ENCODE peak calls at places on chromosomes 5 and 9, in ten cellular contexts. Q is coronary artery, T is WERI-Rb-1, S is lower leg skin, R is endothelial cell, X is nephron progenitor cell, H is NB4, D is tibial artery, Z is heart left ventricle, W is bronchial epithelial cell. Y is an unnamed sample.

GRCh38 chr9:71683598-71684235 is 84.6 kb downstream of the CEMIP2 start:
- DNase-seq in T (peak), Z (no peak), S (peak), X (peak), D (peak), W (peak), H (peak), R (no peak), Q (no peak), Y (no peak)

GRCh38 chr5:73938280-73938937 is 312.4 kb downstream of the ARHGEF28 start:
- DNase-seq in Z (no peak), D (no peak), R (no peak), Q (no peak), S (no peak), W (peak), H (no peak), T (no peak), X (no peak), Y (no peak)

GRCh38 chr9:21974542-21975409 is 19.4 kb downstream of the CDKN2A start:
- DNase-seq in Q (no peak), R (peak), S (no peak), X (peak), Z (peak), D (no peak), W (peak), T (peak), H (no peak), Y (peak)

GRCh38 chr9:133738039-133738805 is at the start of gene SARDH:
- DNase-seq in X (peak), D (no peak), S (no peak), T (peak), Z (peak), R (peak), Q (peak), H (peak), W (no peak), Y (peak)

GRCh38 chr9:89278997-89279739 is 31.8 kb upstream of the CKS2 start:
- DNase-seq in S (no peak), W (peak), H (peak), Q (no peak), T (no peak), R (peak), X (peak), D (no peak), Z (no peak), Y (peak)

GRCh38 chr5:161410640-161411039 is 135.9 kb downstream of the GABRB2 start:
- DNase-seq in D (peak), T (no peak), R (no peak), Q (no peak), H (no peak), X (no peak), Z (no peak), S (no peak), W (no peak), Y (no peak)

GRCh38 chr5:149632311-149633251 is 51.3 kb downstream of the ARHGEF37 start:
- DNase-seq in D (no peak), S (no peak), Q (no peak), H (no peak), W (peak), R (no peak), Z (no peak), T (no peak), X (peak), Y (no peak)

GRCh38 chr5:180494510-180495181 is 467 bp downstream of the CNOT6 start:
- DNase-seq in R (peak), S (peak), T (peak), Q (no peak), Z (peak), X (peak), W (no peak), H (peak), D (peak), Y (peak)

GRCh38 chr5:115209279-115209678 is 39.6 kb upstream of the TRIM36 start:
- DNase-seq in H (peak), X (no peak), R (no peak), D (peak), Q (no peak), S (peak), Z (no peak), T (no peak), W (no peak), Y (peak)

GRCh38 chr9:127241354-127241753 is 23.2 kb upstream of the GARNL3 start:
- DNase-seq in W (no peak), R (no peak), D (no peak), S (no peak), Z (no peak), H (no peak), T (no peak), X (no peak), Q (no peak), Y (no peak)

GRCh38 chr5:173954671-173955605 is 34.0 kb upstream of the C5orf47 start:
- DNase-seq in S (no peak), W (no peak), Z (no peak), H (peak), D (no peak), T (no peak), X (no peak), Q (no peak), R (no peak), Y (no peak)

GRCh38 chr9:81522721-81523551 is 166.4 kb downstream of the TLE1 start:
- DNase-seq in W (peak), X (no peak), S (no peak), T (peak), Q (no peak), H (peak), D (no peak), R (no peak), Z (no peak), Y (no peak)

GRCh38 chr9:21317956-21318923 is 13.1 kb upstream of the IFNA5 start:
- DNase-seq in W (peak), Z (no peak), X (peak), Q (no peak), R (peak), S (peak), D (no peak), H (peak), T (peak), Y (peak)

GRCh38 chr5:15933481-15934207 is 245.9 kb downstream of the MARCHF11 start:
- DNase-seq in H (no peak), X (no peak), S (no peak), D (no peak), W (no peak), Q (no peak), T (no peak), R (no peak), Z (no peak), Y (no peak)

GRCh38 chr5:129971684-129972083 is 67.4 kb downstream of the CHSY3 start:
- DNase-seq in Z (no peak), W (no peak), T (no peak), R (no peak), S (no peak), Q (no peak), H (no peak), D (no peak), X (no peak), Y (no peak)

GRCh38 chr9:134653259-134654009 is 11.8 kb downstream of the COL5A1 start:
- DNase-seq in Q (no peak), H (no peak), D (no peak), X (no peak), R (no peak), T (no peak), W (no peak), Z (peak), S (no peak), Y (no peak)

GRCh38 chr5:169786219-169786618 is 149.1 kb downstream of the DOCK2 start:
- DNase-seq in R (no peak), X (no peak), Q (no peak), Z (no peak), W (no peak), H (no peak), D (no peak), S (no peak), T (no peak), Y (no peak)

GRCh38 chr5:132468665-132469379 is 21.8 kb downstream of the IRF1 start:
- DNase-seq in D (no peak), T (no peak), Q (no peak), S (no peak), H (peak), Z (no peak), R (no peak), W (no peak), X (no peak), Y (no peak)

GRCh38 chr5:72246239-72246580 is 73.8 kb downstream of the MRPS27 start:
- DNase-seq in T (no peak), X (no peak), R (no peak), D (no peak), Q (no peak), W (peak), H (peak), S (no peak), Z (no peak), Y (no peak)

GRCh38 chr5:149863830-149864229 is 80.8 kb downstream of the PDE6A start:
- DNase-seq in Z (no peak), T (no peak), R (no peak), H (peak), W (no peak), D (no peak), S (no peak), Q (no peak), X (no peak), Y (no peak)

GRCh38 chr9:91949946-91950664 is at the start of gene ROR2:
- DNase-seq in H (peak), S (no peak), D (no peak), T (peak), X (peak), W (peak), Q (no peak), Z (peak), R (peak), Y (peak)

GRCh38 chr5:36152324-36153298 is 700 bp downstream of the SKP2 start:
- DNase-seq in H (peak), Q (no peak), Z (no peak), S (no peak), W (peak), D (no peak), R (no peak), T (no peak), X (peak), Y (peak)

GRCh38 chr5:34038838-34039237 is 4.2 kb downstream of the C1QTNF3 start:
- DNase-seq in H (no peak), Q (no peak), X (no peak), W (no peak), T (no peak), D (no peak), R (no peak), S (no peak), Z (no peak), Y (no peak)

GRCh38 chr5:177427211-177427822 is 841 bp downstream of the GRK6 start:
- DNase-seq in Q (peak), H (peak), T (no peak), S (peak), W (no peak), R (no peak), D (no peak), Z (no peak), X (no peak), Y (no peak)

GRCh38 chr5:117803533-117803932 is 1184.8 kb downstream of the DTWD2 start:
- DNase-seq in X (no peak), Z (no peak), W (peak), D (no peak), H (no peak), T (no peak), R (no peak), S (no peak), Q (no peak), Y (no peak)

GRCh38 chr5:138655530-138656245 is 80.5 kb upstream of the HSPA9 start:
- DNase-seq in D (no peak), Q (no peak), T (no peak), R (no peak), X (no peak), Z (peak), W (no peak), S (no peak), H (no peak), Y (no peak)

GRCh38 chr5:106877881-106878280 is 792.9 kb downstream of the EFNA5 start:
- DNase-seq in H (no peak), X (no peak), Z (no peak), D (no peak), S (no peak), T (no peak), R (no peak), Q (no peak), W (no peak), Y (no peak)

DNA sequence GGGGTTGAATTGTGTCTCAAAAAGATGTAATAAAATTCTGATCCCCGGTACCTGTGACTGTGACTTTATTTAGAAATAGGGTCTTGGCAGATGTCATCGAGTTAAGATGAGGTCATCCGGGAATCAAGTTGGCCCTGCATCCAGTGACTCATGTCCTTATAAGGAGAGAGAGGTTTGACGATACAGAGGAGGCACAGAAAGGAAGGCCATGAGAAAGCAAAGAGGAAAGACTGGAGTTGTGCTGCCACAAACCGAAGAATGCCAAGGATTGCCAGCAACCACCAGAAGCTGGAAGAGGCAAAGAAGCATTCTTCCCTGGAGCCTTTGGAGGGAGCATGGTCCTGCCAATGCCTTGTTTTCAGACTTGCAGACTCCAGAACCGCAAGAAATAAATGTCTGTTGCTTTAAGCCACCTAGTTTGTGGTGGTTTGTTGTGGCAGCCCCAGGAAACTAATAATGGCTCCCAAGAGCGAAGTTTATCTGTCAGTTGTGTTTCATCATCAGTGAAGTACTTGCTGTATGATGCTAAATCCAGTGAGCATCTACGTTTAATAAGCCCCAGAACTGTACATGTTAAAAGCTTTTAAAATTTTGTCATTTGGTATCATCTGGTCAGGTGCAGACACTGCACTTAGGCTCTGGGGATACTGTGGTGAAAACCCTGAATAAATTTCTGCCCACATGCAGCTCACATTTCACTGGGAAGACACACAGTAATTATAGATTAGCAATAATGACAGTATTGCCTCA is 114.8 kb downstream of the TLE4 start:
- DNase-seq in T (no peak), Q (peak), H (no peak), R (no peak), S (peak), X (no peak), Z (no peak), D (peak), W (peak), Y (no peak)
- TF ChIP-seq CTCF in T (no peak), Q (no peak), H (no peak), R (no peak), S (no peak), X (no peak), Z (no peak), D (no peak), W (no peak), Y (no peak)

DNA sequence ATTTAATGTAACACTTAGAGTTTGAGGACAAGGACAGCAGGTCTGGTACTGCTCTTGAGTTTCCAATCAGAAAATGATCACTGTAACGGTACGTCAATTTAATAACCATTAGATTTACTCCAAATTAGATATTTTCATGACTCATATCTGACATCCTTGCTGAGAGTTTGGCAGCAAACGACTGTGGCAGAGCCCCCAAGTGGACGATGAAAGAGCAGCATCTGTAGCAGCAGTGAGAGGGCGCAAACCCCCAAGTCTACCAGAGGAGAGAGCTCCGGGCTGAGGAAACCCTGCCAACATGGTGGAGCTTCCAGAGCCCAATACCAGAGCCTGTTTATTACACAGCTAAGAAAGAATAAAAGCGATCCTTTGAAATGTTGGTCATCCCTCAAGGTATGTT is 73.2 kb upstream of the EPB41L4A start:
- DNase-seq in Z (no peak), Q (no peak), X (peak), W (peak), D (no peak), H (peak), S (no peak), T (peak), R (peak), Y (peak)
- TF ChIP-seq CTCF in Z (peak), Q (no peak), X (peak), W (peak), D (no peak), H (peak), S (no peak), T (peak), R (peak), Y (peak)

GRCh38 chr5:32794086-32794485 is 83.0 kb downstream of the NPR3 start:
- DNase-seq in Z (no peak), S (no peak), T (no peak), Q (no peak), X (no peak), W (peak), D (no peak), R (no peak), H (no peak), Y (no peak)
- TF ChIP-seq CTCF in Z (peak), S (no peak), T (peak), Q (no peak), X (no peak), W (peak), D (peak), R (no peak), H (no peak), Y (no peak)

GRCh38 chr5:27130587-27130986 is 92.2 kb upstream of the CDH9 start:
- DNase-seq in S (no peak), Q (no peak), R (no peak), X (no peak), T (no peak), W (no peak), D (no peak), Z (no peak), H (no peak), Y (no peak)

GRCh38 chr5:27125856-27126255 is 87.5 kb upstream of the CDH9 start:
- DNase-seq in W (no peak), X (no peak), Q (no peak), D (no peak), S (no peak), H (no peak), T (no peak), R (no peak), Z (no peak), Y (no peak)

GRCh38 chr5:27129926-27130325 is 91.5 kb upstream of the CDH9 start:
- DNase-seq in S (no peak), W (no peak), Q (no peak), Z (no peak), H (no peak), X (no peak), R (no peak), T (no peak), D (no peak), Y (no peak)

GRCh38 chr5:27124590-27124989 is 86.2 kb upstream of the CDH9 start:
- DNase-seq in S (no peak), H (peak), Q (no peak), W (peak), T (peak), D (no peak), X (peak), R (peak), Z (no peak), Y (no peak)
- TF ChIP-seq CTCF in S (no peak), H (peak), Q (no peak), W (peak), T (peak), D (peak), X (peak), R (peak), Z (peak), Y (no peak)

GRCh38 chr9:5425006-5425628 is 12.6 kb downstream of the PLGRKT start:
- DNase-seq in X (no peak), T (no peak), W (peak), S (no peak), D (no peak), Z (no peak), R (no peak), H (peak), Q (no peak), Y (peak)
- TF ChIP-seq CTCF in X (peak), T (peak), W (peak), S (no peak), D (peak), Z (peak), R (peak), H (peak), Q (no peak), Y (peak)

DNA sequence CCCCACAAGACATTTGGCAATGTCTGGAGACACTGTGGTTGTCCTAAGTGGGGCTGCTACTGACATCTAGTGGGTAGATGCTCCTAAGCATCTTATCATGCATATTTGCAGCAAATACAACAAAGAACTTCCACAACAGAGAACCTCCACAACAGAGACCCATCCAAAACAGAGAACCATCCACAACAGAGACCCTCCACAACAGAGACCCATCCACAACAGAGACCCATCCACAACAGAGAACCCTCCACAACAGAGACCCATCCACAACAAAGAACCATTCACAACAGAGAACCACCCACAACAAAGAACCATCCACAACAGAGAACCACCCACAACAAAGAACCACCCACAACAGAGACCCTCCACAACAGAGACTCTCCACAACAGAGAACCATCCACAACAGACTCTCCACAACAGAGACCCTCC is 32.8 kb downstream of the ARPC5L start:
- DNase-seq in Z (no peak), R (peak), Q (no peak), H (peak), W (peak), S (no peak), X (no peak), T (peak), D (no peak), Y (no peak)
- TF ChIP-seq CTCF in Z (peak), R (no peak), Q (no peak), H (peak), W (peak), S (no peak), X (peak), T (peak), D (no peak), Y (peak)

Y was measured in GM10248.